ENCODE peak calls at places on chromosome 5, in five cellular contexts. S, G, J, A and Q are unnamed samples.

GRCh38 chr5:56207537-56207936 is 25.6 kb downstream of the ANKRD55 start:
- DNase-seq in J (no peak), A (no peak), G (no peak), S (no peak), Q (no peak)

GRCh38 chr5:65822696-65823095 is 100.7 kb downstream of the NLN start:
- DNase-seq in J (no peak), G (no peak), A (no peak), S (no peak), Q (no peak)

GRCh38 chr5:88188458-88189132 is 80.0 kb downstream of the TMEM161B start:
- DNase-seq in A (no peak), G (no peak), S (no peak), J (peak; percentile 36), Q (no peak)

GRCh38 chr5:73306078-73306719 is 133.2 kb downstream of the TMEM174 start:
- DNase-seq in J (no peak), A (no peak), S (no peak), G (no peak), Q (no peak)

GRCh38 chr5:95931118-95931833 is 30.4 kb downstream of the ELL2 start:
- DNase-seq in G (no peak), S (no peak), A (no peak), J (peak; percentile 25), Q (no peak)

GRCh38 chr5:150119421-150120061 is 33.2 kb upstream of the CSF1R start:
- DNase-seq in J (no peak), G (no peak), S (no peak), A (no peak), Q (no peak)

GRCh38 chr5:145830594-145830993 is 4.5 kb downstream of the PRELID2 start:
- DNase-seq in A (no peak), G (no peak), S (no peak), J (no peak), Q (no peak)

GRCh38 chr5:3584724-3585531 is 10.7 kb upstream of the IRX1 start:
- DNase-seq in S (no peak), A (no peak), G (no peak), J (no peak), Q (no peak)

GRCh38 chr5:175246242-175246891 is 197.6 kb downstream of the DRD1 start:
- DNase-seq in J (no peak), S (peak; percentile 63), G (peak; percentile 60), A (peak; percentile 57), Q (peak; percentile 35)

GRCh38 chr5:119501671-119502179 is 49.4 kb downstream of the HSD17B4 start:
- DNase-seq in A (no peak), J (no peak), G (no peak), S (no peak), Q (no peak)

GRCh38 chr5:110053205-110053604 is 363.5 kb downstream of the MAN2A1 start:
- DNase-seq in J (no peak), A (no peak), G (no peak), S (no peak), Q (no peak)

GRCh38 chr5:128195316-128195715 is 111.8 kb downstream of the SLC12A2 start:
- DNase-seq in J (no peak), S (no peak), G (no peak), A (no peak), Q (no peak)

GRCh38 chr5:135153661-135154060 is 119.6 kb upstream of the PITX1 start:
- DNase-seq in S (no peak), G (no peak), J (no peak), A (no peak), Q (no peak)

GRCh38 chr5:90967443-90967842 is 408.8 kb downstream of the ADGRV1 start:
- DNase-seq in A (no peak), J (no peak), G (no peak), S (no peak), Q (no peak)

GRCh38 chr5:40984884-40985283 is 75.6 kb downstream of the C7 start:
- DNase-seq in A (no peak), G (no peak), S (no peak), J (no peak), Q (peak; percentile 24)

GRCh38 chr5:93519737-93520136 is 61.3 kb downstream of the NR2F1-AS1 start:
- DNase-seq in G (no peak), J (no peak), A (no peak), S (no peak), Q (peak; percentile 4)

GRCh38 chr5:91311697-91312501 is 71.2 kb downstream of the ARRDC3 start:
- DNase-seq in J (peak; percentile 65), G (peak; percentile 38), S (peak; percentile 38), A (peak; percentile 69), Q (peak; percentile 95)

GRCh38 chr5:135829179-135829578 is 5.3 kb upstream of the SLC25A48 start:
- DNase-seq in J (no peak), A (no peak), G (no peak), S (no peak), Q (no peak)

GRCh38 chr5:124342027-124342471 is 404.4 kb downstream of the ZNF608 start:
- DNase-seq in A (no peak), J (no peak), G (no peak), S (no peak), Q (no peak)

GRCh38 chr5:180799902-180800801 is 2.5 kb downstream of the MGAT1 start:
- DNase-seq in G (no peak), J (no peak), A (no peak), S (no peak), Q (peak; percentile 76)

GRCh38 chr5:18270635-18271338 is 636.5 kb downstream of the TAF11L14 start:
- DNase-seq in G (no peak), A (no peak), J (peak; percentile 24), S (no peak), Q (no peak)

GRCh38 chr5:395156-395920 is 47.6 kb upstream of the EXOC3 start:
- DNase-seq in G (no peak), A (no peak), J (no peak), S (peak; percentile 68), Q (no peak)

GRCh38 chr5:67003373-67003905 is 193.2 kb downstream of the CD180 start:
- DNase-seq in S (no peak), J (no peak), A (no peak), G (no peak), Q (no peak)

GRCh38 chr5:63145167-63145566 is 566.5 kb downstream of the LRRC70 start:
- DNase-seq in J (no peak), A (no peak), G (no peak), S (no peak), Q (no peak)

GRCh38 chr5:38636626-38637025 is 80.2 kb upstream of the LIFR start:
- DNase-seq in G (no peak), S (peak; percentile 63), J (no peak), A (no peak), Q (no peak)

GRCh38 chr5:158938181-158938580 is 161.5 kb downstream of the EBF1 start:
- DNase-seq in A (no peak), G (no peak), S (no peak), J (no peak), Q (no peak)

GRCh38 chr5:22057012-22057411 is 796.1 kb downstream of the CDH12 start:
- DNase-seq in A (no peak), G (no peak), J (no peak), S (no peak), Q (no peak)

GRCh38 chr5:149015561-149015960 is 47.3 kb downstream of the SH3TC2 start:
- DNase-seq in A (no peak), G (no peak), J (no peak), S (no peak), Q (no peak)

GRCh38 chr5:168472329-168472728 is 13.9 kb upstream of the RARS1 start:
- DNase-seq in S (peak; percentile 68), G (no peak), J (no peak), A (no peak), Q (peak; percentile 91)

GRCh38 chr5:2900360-2900759 is 148.9 kb upstream of the IRX2 start:
- DNase-seq in G (no peak), S (no peak), J (no peak), A (no peak), Q (no peak)

GRCh38 chr5:1375871-1376850 is 31.3 kb upstream of the CLPTM1L start:
- DNase-seq in J (no peak), A (no peak), G (no peak), S (no peak), Q (no peak)